ENCODE peak calls at places on chromosome 10, in nine cellular contexts. P is heart right ventricle, C is stomach, E is HCT116, T is esophagus squamous epithelium, Q is left lung, O is PC-3, X is IMR-90, W is caudate nucleus. R is an unnamed sample.

GRCh38 chr10:31912898-31913847 is 15.5 kb downstream of the ARHGAP12 start:
- DNase-seq in T (no peak), E (no peak), O (no peak), X (peak; percentile 41), W (no peak), P (no peak), Q (no peak), C (no peak), R (no peak)

GRCh38 chr10:103197177-103197576 is 4.1 kb upstream of the NT5C2 start:
- DNase-seq in P (peak; percentile 62), X (peak; percentile 75), Q (no peak), W (no peak), E (peak; percentile 37), O (peak; percentile 37), T (no peak), C (peak; percentile 35), R (peak; percentile 70)

GRCh38 chr10:92094960-92095359 is 171.4 kb downstream of the BTAF1 start:
- DNase-seq in Q (no peak), C (no peak), W (peak; percentile 2), X (no peak), T (no peak), O (no peak), P (no peak), E (no peak), R (no peak)

GRCh38 chr10:77800738-77801266 is 125.8 kb downstream of the DLG5 start:
- DNase-seq in E (no peak), Q (no peak), O (no peak), P (no peak), X (peak; percentile 34), T (no peak), W (no peak), C (no peak), R (no peak)

GRCh38 chr10:33735463-33735862 is 401.0 kb upstream of the NRP1 start:
- DNase-seq in Q (no peak), W (no peak), T (no peak), E (no peak), C (no peak), P (no peak), O (peak; percentile 82), X (peak; percentile 24), R (no peak)

GRCh38 chr10:119595134-119595714 is 1.5 kb downstream of the TIAL1 start:
- DNase-seq in E (no peak), W (no peak), P (no peak), O (peak; percentile 58), T (no peak), Q (no peak), X (peak; percentile 56), C (no peak), R (peak; percentile 14)

GRCh38 chr10:72145657-72146450 is 57.5 kb upstream of the SPOCK2 start:
- DNase-seq in C (no peak), Q (no peak), W (no peak), O (no peak), T (no peak), X (no peak), P (no peak), E (no peak), R (no peak)

GRCh38 chr10:35940067-35940989 is 298.2 kb upstream of the FZD8 start:
- DNase-seq in X (peak; percentile 58), O (no peak), W (no peak), Q (no peak), E (no peak), T (no peak), C (no peak), P (no peak), R (no peak)

GRCh38 chr10:78742730-78743615 is 325.8 kb upstream of the ZMIZ1 start:
- DNase-seq in O (no peak), T (no peak), X (no peak), C (peak; percentile 68), W (no peak), P (peak; percentile 60), Q (no peak), E (no peak), R (no peak)

GRCh38 chr10:49293208-49293603 is 5.8 kb upstream of the C10orf71 start:
- DNase-seq in X (no peak), Q (no peak), E (no peak), O (no peak), P (no peak), C (no peak), T (no peak), W (no peak), R (no peak)

GRCh38 chr10:101629781-101630419 is 41.8 kb downstream of the DPCD start:
- DNase-seq in O (no peak), T (no peak), P (no peak), W (peak; percentile 59), Q (no peak), E (no peak), C (no peak), X (no peak), R (no peak)

GRCh38 chr10:121032460-121032859 is 181.3 kb downstream of the WDR11 start:
- DNase-seq in T (no peak), Q (no peak), E (no peak), P (no peak), X (no peak), C (no peak), W (no peak), O (no peak), R (no peak)

GRCh38 chr10:3006093-3006492 is 61.3 kb upstream of the PFKP start:
- DNase-seq in E (no peak), X (no peak), C (no peak), Q (no peak), T (no peak), O (no peak), W (no peak), P (no peak), R (no peak)

DNA sequence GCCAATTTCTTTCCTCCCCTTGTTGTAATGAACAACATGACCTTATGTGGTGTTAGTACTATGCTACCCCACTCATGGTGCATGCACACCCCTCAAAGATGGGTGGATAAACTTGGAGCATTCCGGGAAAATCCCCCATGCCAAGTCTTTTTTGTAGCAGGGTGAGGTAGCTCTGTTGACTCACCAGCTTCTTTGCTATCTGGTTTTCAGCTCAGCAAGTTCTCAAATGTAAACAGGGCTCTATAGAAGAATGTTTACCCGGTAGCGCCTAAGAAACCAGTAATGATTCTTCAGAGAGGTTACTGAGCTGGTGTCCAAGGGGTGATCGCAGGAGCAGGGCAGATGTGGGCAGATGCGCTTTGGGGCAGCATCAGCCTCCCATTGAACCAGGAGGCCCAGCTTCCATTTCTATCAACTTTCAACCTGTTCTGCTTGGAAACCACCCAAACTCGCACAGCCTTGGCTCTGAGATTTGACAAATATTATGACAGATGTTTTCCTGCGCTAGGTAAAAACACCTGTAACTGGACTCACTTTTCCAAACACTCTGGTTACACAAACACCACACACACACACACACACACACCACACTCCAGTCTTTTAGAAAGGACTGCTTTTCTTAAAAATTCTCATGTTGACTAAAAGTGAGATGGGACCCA is 87.8 kb downstream of the ZRANB1 start:
- DNase-seq in X (peak; percentile 84), W (no peak), P (no peak), C (no peak), E (no peak), T (no peak), Q (no peak), O (peak; percentile 70), R (no peak)
- H3K27ac ChIP-seq in X (no peak overlapping the region), W (no peak overlapping the region), P (no peak overlapping the region), C (no peak overlapping the region), E (no peak overlapping the region), T (no peak overlapping the region), Q (no peak overlapping the region), O (peak overlapping the region; percentile 67), R (no peak overlapping the region)

GRCh38 chr10:23015021-23015707 is 80.2 kb upstream of the MSRB2 start:
- DNase-seq in T (no peak), Q (no peak), C (no peak), W (no peak), E (no peak), X (no peak), O (no peak), P (no peak), R (no peak)
- H3K27ac ChIP-seq in T (no peak overlapping the region), Q (no peak overlapping the region), C (no peak overlapping the region), W (no peak overlapping the region), E (no peak overlapping the region), X (no peak overlapping the region), O (no peak overlapping the region), P (no peak overlapping the region), R (no peak overlapping the region)

GRCh38 chr10:133370026-133370786 is 2.9 kb downstream of the ECHS1 start:
- DNase-seq in T (no peak), E (no peak), Q (no peak), X (no peak), O (no peak), P (no peak), W (no peak), C (no peak), R (no peak)

GRCh38 chr10:133365461-133366129 is 7.6 kb downstream of the ECHS1 start:
- DNase-seq in Q (no peak), T (no peak), W (no peak), O (no peak), C (no peak), E (no peak), P (no peak), X (no peak), R (no peak)

GRCh38 chr10:133366130-133366478 is 7.0 kb downstream of the ECHS1 start:
- DNase-seq in X (no peak), P (no peak), C (no peak), O (no peak), T (no peak), E (no peak), W (no peak), Q (peak; percentile 70), R (no peak)

GRCh38 chr10:133366751-133367150 is 6.4 kb downstream of the ECHS1 start:
- DNase-seq in P (no peak), O (no peak), W (no peak), C (no peak), X (no peak), Q (no peak), E (no peak), T (no peak), R (no peak)

GRCh38 chr10:133368153-133368552 is 5.0 kb downstream of the ECHS1 start:
- DNase-seq in Q (no peak), E (no peak), W (no peak), T (no peak), P (no peak), X (no peak), C (no peak), O (no peak), R (no peak)
- H3K27ac ChIP-seq in Q (no peak overlapping the region), E (no peak overlapping the region), W (no peak overlapping the region), T (no peak overlapping the region), P (no peak overlapping the region), X (no peak overlapping the region), C (no peak overlapping the region), O (no peak overlapping the region), R (no peak overlapping the region)

DNA sequence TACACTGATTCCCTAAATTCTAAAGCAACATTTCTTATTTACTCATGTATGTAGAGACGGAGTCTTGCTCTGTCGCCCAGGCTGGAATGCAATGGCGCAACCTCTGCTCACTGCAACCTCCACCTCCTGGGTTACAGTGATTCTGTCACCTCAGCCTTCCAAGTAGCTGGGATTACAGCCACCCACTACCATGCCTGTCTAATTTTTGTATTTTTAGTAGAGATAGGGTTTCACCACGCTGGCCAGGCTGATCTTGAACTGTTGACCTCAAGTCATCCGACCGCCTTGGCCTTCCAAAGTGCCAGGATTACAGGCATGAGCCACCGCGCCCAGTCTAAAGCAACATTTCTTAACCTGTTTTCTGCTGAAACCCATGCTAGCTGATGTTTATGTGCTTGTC is 227.6 kb upstream of the PLXDC2 start:
- DNase-seq in E (no peak), T (no peak), P (no peak), Q (no peak), O (no peak), X (no peak), W (no peak), C (no peak), R (no peak)
- H3K27ac ChIP-seq in E (no peak overlapping the region), T (no peak overlapping the region), P (no peak overlapping the region), Q (no peak overlapping the region), O (no peak overlapping the region), X (no peak overlapping the region), W (no peak overlapping the region), C (no peak overlapping the region), R (no peak overlapping the region)

GRCh38 chr10:38094923-38095574 is 912 bp downstream of the ZNF37A start:
- DNase-seq in E (no peak), T (no peak), Q (no peak), O (no peak), X (no peak), P (no peak), C (no peak), W (no peak), R (no peak)
- H3K27ac ChIP-seq in E (peak overlapping the region; percentile 62), T (peak overlapping the region; percentile 88), Q (peak overlapping the region; percentile 75), O (no peak overlapping the region), X (peak overlapping the region; percentile 83), P (peak overlapping the region; percentile 82), C (peak overlapping the region; percentile 90), W (peak overlapping the region; percentile 88), R (no peak overlapping the region)

R was measured in brain microvascular endothelial cell.